ENCODE peak calls at places on chromosomes 6 and 20, in ten cellular contexts. X is NCI-H1048; B is stimulated activated CD4-positive, alpha-beta T cell treated with anti-CD3 and anti-CD28 coated beads, TNF-alpha, amount 100 ng/mL, for 24 hours; J is LoVo; I is NCI-H1105 treated with DMSO at 0.1 percent for 48 hours; G is islet precursor cell; P is M059J; U is NCI-H1092 treated with DMSO at 0.1 percent for 48 hours; Z is activated CD4-positive, alpha-beta T cell treated with anti-CD3 and anti-CD28 coated beads for 1 hour; E is T-helper 2 cell. R is an unnamed sample.
A peak's percentile ranks its signal among the peaks of the same experiment; 100 is the strongest.

GRCh38 chr6:1388081-1388926 is 1.1 kb upstream of the FOXF2 start:
- DNase-seq in J (no peak), G (peak; percentile 86), Z (no peak), B (no peak), I (no peak), P (no peak), X (no peak), E (no peak), U (no peak), R (no peak)

GRCh38 chr20:4870906-4871305 is 130.4 kb downstream of the SLC23A2 start:
- DNase-seq in J (no peak), U (no peak), I (no peak), P (no peak), X (no peak), Z (no peak), B (no peak), E (no peak), G (no peak), R (no peak)

GRCh38 chr6:157283900-157284737 is 39.2 kb downstream of the TMEM242 start:
- DNase-seq in E (no peak), X (no peak), B (no peak), P (no peak), Z (no peak), G (peak; percentile 34), J (no peak), U (no peak), I (no peak), R (no peak)

GRCh38 chr6:134175532-134176282 is 123.3 kb upstream of the SLC2A12 start:
- DNase-seq in U (peak; percentile 37), G (peak; percentile 89), I (no peak), Z (no peak), E (peak; percentile 19), P (peak; percentile 87), B (peak; percentile 50), J (peak; percentile 68), X (no peak), R (no peak)

GRCh38 chr6:14720411-14721102 is 525.3 kb upstream of the JARID2 start:
- DNase-seq in X (no peak), G (no peak), J (no peak), B (no peak), I (no peak), U (no peak), E (no peak), P (no peak), Z (no peak), R (no peak)

GRCh38 chr6:71139249-71139648 is 149.4 kb upstream of the OGFRL1 start:
- DNase-seq in E (no peak), G (peak; percentile 65), P (peak; percentile 95), U (no peak), I (no peak), J (peak; percentile 3), Z (no peak), B (no peak), X (no peak), R (no peak)

GRCh38 chr20:32909896-32910571 is 51.3 kb downstream of the EFCAB8 start:
- DNase-seq in I (no peak), J (no peak), Z (no peak), X (no peak), U (no peak), E (no peak), B (no peak), G (peak; percentile 40), P (no peak), R (no peak)

GRCh38 chr6:92756912-92757311 is 662.4 kb downstream of the EPHA7 start:
- DNase-seq in E (no peak), X (no peak), Z (no peak), I (no peak), P (no peak), B (no peak), U (no peak), J (no peak), G (no peak), R (no peak)

GRCh38 chr6:50249493-50249892 is 199.8 kb upstream of the DEFB112 start:
- DNase-seq in I (no peak), G (no peak), B (no peak), Z (no peak), X (no peak), P (peak; percentile 15), E (no peak), J (no peak), U (no peak), R (no peak)

GRCh38 chr6:49849121-49849907 is 17.0 kb downstream of the CRISP1 start:
- DNase-seq in J (peak; percentile 73), I (peak; percentile 75), X (peak; percentile 2), E (no peak), P (peak; percentile 61), U (peak; percentile 76), G (no peak), B (no peak), Z (no peak), R (no peak)

GRCh38 chr6:93550551-93551276 is 131.4 kb upstream of the EPHA7 start:
- DNase-seq in E (no peak), B (no peak), Z (no peak), G (no peak), J (no peak), U (no peak), I (peak; percentile 41), P (no peak), X (no peak), R (no peak)

GRCh38 chr20:11051146-11051545 is 377.3 kb upstream of the JAG1 start:
- DNase-seq in E (no peak), B (no peak), Z (no peak), X (no peak), J (no peak), U (no peak), P (peak; percentile 14), I (no peak), G (no peak), R (no peak)

GRCh38 chr6:150767585-150768164 is 97.8 kb upstream of the MTHFD1L start:
- DNase-seq in Z (no peak), I (no peak), X (no peak), B (no peak), J (no peak), U (no peak), P (peak; percentile 9), G (peak; percentile 70), E (no peak), R (no peak)

GRCh38 chr6:3208096-3208774 is 19.2 kb downstream of the TUBB2B start:
- DNase-seq in B (no peak), J (no peak), I (no peak), Z (no peak), P (peak; percentile 98), E (no peak), G (peak; percentile 74), U (no peak), X (no peak), R (no peak)

GRCh38 chr6:40957616-40958492 is 81.2 kb downstream of the UNC5CL start:
- DNase-seq in U (no peak), B (no peak), G (no peak), E (no peak), Z (no peak), I (no peak), X (no peak), J (peak; percentile 65), P (peak; percentile 96), R (no peak)

GRCh38 chr6:28802417-28803336 is 121.1 kb downstream of the TRIM27 start:
- DNase-seq in G (no peak), J (peak; percentile 71), X (no peak), I (no peak), U (no peak), E (no peak), P (peak; percentile 71), B (peak; percentile 34), Z (no peak), R (no peak)

GRCh38 chr6:89369009-89369408 is 16.5 kb upstream of the UBE2J1 start:
- DNase-seq in I (no peak), B (no peak), G (peak; percentile 81), X (no peak), U (no peak), P (peak; percentile 44), E (no peak), J (no peak), Z (no peak), R (no peak)

R was measured in T follicular helper cell.